ENCODE peak calls at places on chromosome 19, in eight cellular contexts. J is brain microvascular endothelial cell; P is PC-3; R is SK-N-SH; O is CD4-positive, alpha-beta memory T cell; L is GM23338; Q is left ventricle myocardium inferior; E is body of pancreas. X is an unnamed sample. For H3K36me3, the result is how much of the 10 kb centered on the place peaks cover.

GRCh38 chr19:20925481-20925880 is 2.4 kb downstream of the ZNF85 start:
- DNase-seq in J (no peak), P (no peak), R (no peak), O (no peak), L (no peak), Q (no peak), E (no peak), X (no peak)

GRCh38 chr19:16885166-16885565 is 3.6 kb upstream of the F2RL3 start:
- DNase-seq in J (peak), P (no peak), R (no peak), O (no peak), L (no peak), Q (no peak), E (no peak), X (no peak)

GRCh38 chr19:15702590-15702930 is 25.3 kb upstream of the OR10H2 start:
- DNase-seq in J (no peak), P (peak), R (peak), O (no peak), L (peak), Q (peak), E (peak), X (no peak)

GRCh38 chr19:50332014-50332263 is 2.8 kb upstream of the KCNC3 start:
- DNase-seq in J (no peak), P (no peak), R (no peak), O (no peak), L (no peak), Q (no peak), E (no peak), X (no peak)

GRCh38 chr19:12936582-12936981 is 1.8 kb upstream of the CALR start:
- DNase-seq in J (no peak), P (no peak), R (no peak), O (no peak), L (no peak), Q (no peak), E (no peak), X (no peak)

GRCh38 chr19:19591133-19591825 is 27.2 kb downstream of the PBX4 start:
- DNase-seq in J (peak), P (peak), R (no peak), O (peak), L (peak), Q (no peak), E (peak), X (no peak)

GRCh38 chr19:53511357-53511756 is 26.6 kb upstream of the ZNF331 start:
- DNase-seq in J (no peak), P (no peak), R (no peak), O (no peak), L (no peak), Q (no peak), E (no peak), X (no peak)

GRCh38 chr19:9018163-9018875 is 8.1 kb upstream of the MUC16 start:
- DNase-seq in J (no peak), P (peak), R (no peak), O (no peak), L (no peak), Q (no peak), E (no peak), X (no peak)

GRCh38 chr19:41792513-41793413 is 3.6 kb upstream of the CEACAM3 start:
- DNase-seq in J (peak), P (peak), R (peak), O (no peak), L (peak), Q (peak), E (peak), X (peak)

GRCh38 chr19:13965926-13966683 is 13.8 kb downstream of the DCAF15 start:
- DNase-seq in J (no peak), P (no peak), R (no peak), O (no peak), L (no peak), Q (no peak), E (no peak), X (no peak)

GRCh38 chr19:44690131-44690440 is 8.9 kb upstream of the CEACAM16 start:
- DNase-seq in J (no peak), P (no peak), R (no peak), O (no peak), L (no peak), Q (no peak), E (no peak), X (no peak)

GRCh38 chr19:19054315-19054938 is 9.4 kb upstream of the SLC25A42 start:
- DNase-seq in J (no peak), P (no peak), R (no peak), O (no peak), L (no peak), Q (no peak), E (no peak), X (no peak)

GRCh38 chr19:19139876-19140229 is 1.6 kb upstream of the TMEM161A start:
- DNase-seq in J (no peak), P (no peak), R (no peak), O (no peak), L (no peak), Q (no peak), E (no peak), X (no peak)

GRCh38 chr19:7421941-7422744 is 66.7 kb downstream of the PEX11G start:
- DNase-seq in J (no peak), P (peak), R (no peak), O (no peak), L (no peak), Q (no peak), E (no peak), X (no peak)

GRCh38 chr19:39399684-39400465 is 6.8 kb upstream of the ZFP36 start:
- DNase-seq in J (no peak), P (no peak), R (no peak), O (no peak), L (no peak), Q (no peak), E (no peak), X (no peak)

GRCh38 chr19:10120538-10121198 is 969 bp upstream of the EIF3G start:
- DNase-seq in J (peak), P (peak), R (no peak), O (no peak), L (no peak), Q (no peak), E (no peak), X (no peak)

GRCh38 chr19:12801466-12802266 is at the start of the genes PRDX2 and THSD8:
- DNase-seq in J (no peak), P (peak), R (peak), O (peak), L (peak), Q (peak), E (peak), X (peak)

GRCh38 chr19:55197531-55197930 is 11.8 kb downstream of the PTPRH start:
- DNase-seq in J (no peak), P (peak), R (no peak), O (no peak), L (peak), Q (no peak), E (no peak), X (no peak)

GRCh38 chr19:1524972-1525325 is 1.1 kb downstream of the PLK5 start:
- DNase-seq in J (no peak), P (no peak), R (no peak), O (no peak), L (no peak), Q (no peak), E (no peak), X (no peak)

GRCh38 chr19:38268539-38268938 is 4.2 kb downstream of the SPINT2 start:
- DNase-seq in J (no peak), P (no peak), R (no peak), O (no peak), L (no peak), Q (no peak), E (no peak), X (no peak)

GRCh38 chr19:38917516-38917915 is 5.5 kb upstream of the CCER2 start:
- DNase-seq in J (no peak), P (no peak), R (peak), O (no peak), L (no peak), Q (no peak), E (no peak), X (no peak)

GRCh38 chr19:46447006-46447405 is 18.3 kb upstream of the PNMA8C start:
- DNase-seq in J (no peak), P (no peak), R (no peak), O (no peak), L (no peak), Q (no peak), E (no peak), X (no peak)

GRCh38 chr19:42850981-42851717 is 28.4 kb downstream of the PSG1 start:
- DNase-seq in J (peak), P (peak), R (no peak), O (no peak), L (no peak), Q (peak), E (peak), X (no peak)

GRCh38 chr19:7970716-7971448 is 27.4 kb upstream of the TIMM44 start:
- DNase-seq in J (peak), P (peak), R (peak), O (no peak), L (peak), Q (no peak), E (no peak), X (peak)

GRCh38 chr19:31185261-31185660 is 164.0 kb downstream of the TSHZ3 start:
- DNase-seq in J (no peak), P (no peak), R (no peak), O (no peak), L (peak), Q (no peak), E (no peak), X (no peak)

GRCh38 chr19:46495789-46496099 is at the start of gene PNMA8B:
- DNase-seq in J (peak), P (no peak), R (peak), O (no peak), L (peak), Q (peak), E (peak), X (peak)

GRCh38 chr19:33868076-33868735 is 71.5 kb downstream of the KCTD15 start:
- DNase-seq in J (no peak), P (no peak), R (peak), O (no peak), L (no peak), Q (no peak), E (no peak), X (peak)

GRCh38 chr19:38263696-38264485 is 482 bp upstream of the SPINT2 start:
- DNase-seq in J (peak), P (peak), R (peak), O (peak), L (peak), Q (no peak), E (peak), X (no peak)

GRCh38 chr19:32828643-32829344 is 40.8 kb downstream of the SLC7A9 start:
- DNase-seq in J (no peak), P (no peak), R (no peak), O (no peak), L (no peak), Q (no peak), E (no peak), X (no peak)

GRCh38 chr19:8097198-8097597 is 44.6 kb downstream of the CCL25 start:
- DNase-seq in J (no peak), P (no peak), R (no peak), O (no peak), L (no peak), Q (no peak), E (no peak), X (no peak)

GRCh38 chr19:29002336-29002735 is 210.6 kb downstream of the UQCRFS1 start:
- DNase-seq in J (no peak), P (no peak), R (no peak), O (no peak), L (no peak), Q (no peak), E (no peak), X (no peak)

GRCh38 chr19:29001006-29001921 is 211.7 kb downstream of the UQCRFS1 start:
- DNase-seq in J (no peak), P (no peak), R (no peak), O (no peak), L (no peak), Q (no peak), E (no peak), X (no peak)

GRCh38 chr19:29003641-29004409 is 209.1 kb downstream of the UQCRFS1 start:
- DNase-seq in J (no peak), P (no peak), R (no peak), O (no peak), L (no peak), Q (no peak), E (no peak), X (no peak)

GRCh38 chr19:28999733-29000433 is 213.1 kb downstream of the UQCRFS1 start:
- DNase-seq in J (no peak), P (no peak), R (no peak), O (no peak), L (no peak), Q (peak), E (no peak), X (no peak)

GRCh38 chr19:29001922-29002247 is 211.1 kb downstream of the UQCRFS1 start:
- DNase-seq in J (no peak), P (no peak), R (no peak), O (no peak), L (no peak), Q (no peak), E (no peak), X (no peak)
- H3K36me3 ChIP-seq in J (under half), P (under half), R (under half), O (under half), L (under half), Q (under half), E (under half), X (under half)

DNA sequence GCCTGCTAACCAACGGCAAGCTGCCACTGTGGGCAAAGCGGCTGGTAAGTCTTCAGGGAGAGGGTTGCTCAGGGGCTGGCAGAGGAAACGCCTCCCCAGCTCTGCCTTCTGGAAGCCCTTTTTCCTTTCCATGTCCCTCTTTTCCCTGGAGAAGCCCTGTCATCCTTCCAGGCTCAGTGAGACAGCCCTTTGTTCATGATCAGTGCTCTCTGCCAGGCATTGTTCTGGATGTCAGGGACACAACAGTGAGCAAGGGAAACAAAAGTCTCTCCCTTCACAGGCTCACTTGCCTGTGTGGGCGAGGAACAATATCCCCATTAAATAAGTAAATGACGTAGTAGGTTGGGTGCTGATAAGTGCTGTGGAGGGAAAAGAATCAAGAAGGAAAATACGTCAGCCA is 13.9 kb upstream of the OVOL3 start:
- DNase-seq in J (no peak), P (no peak), R (no peak), O (no peak), L (no peak), Q (no peak), E (no peak), X (no peak)
- H3K36me3 ChIP-seq in J (under half), P (under half), R (under half), O (under half), L (under half), Q (under half), E (under half), X (half or more)

DNA sequence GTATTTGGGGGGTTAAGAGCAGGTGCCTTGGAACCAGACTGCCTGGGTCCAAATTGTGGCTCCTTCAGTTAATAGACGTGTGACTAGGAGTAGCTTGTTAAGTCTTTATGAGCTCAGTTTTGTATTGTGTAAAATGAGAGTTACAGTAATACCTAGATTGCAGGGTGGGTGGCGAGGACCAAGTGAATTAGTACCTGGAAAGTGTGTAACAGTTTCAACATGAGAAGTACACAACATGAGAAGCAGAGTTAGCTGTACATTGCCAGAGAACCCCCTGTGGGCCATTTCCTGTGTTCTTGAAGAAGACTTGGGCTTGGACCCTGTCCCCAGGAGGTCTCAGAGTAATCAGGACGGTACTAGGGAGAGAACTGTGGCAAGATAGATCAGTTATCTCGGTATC is 36.8 kb downstream of the PPP2R1A start:
- DNase-seq in J (no peak), P (no peak), R (no peak), O (no peak), L (no peak), Q (no peak), E (no peak), X (no peak)
- H3K36me3 ChIP-seq in J (half or more), P (half or more), R (half or more), O (under half), L (half or more), Q (half or more), E (under half), X (half or more)

GRCh38 chr19:57282011-57282636 is 1.8 kb downstream of the ZNF460 start:
- DNase-seq in J (no peak), P (peak), R (no peak), O (no peak), L (no peak), Q (no peak), E (no peak), X (no peak)
- H3K36me3 ChIP-seq in J (under half), P (under half), R (under half), O (under half), L (under half), Q (under half), E (under half), X (half or more)